ENCODE peak calls at places on chromosomes 6 and 20, in four cellular contexts. One of them, this sample, is unnamed.

GRCh38 chr6:138662474-138662873 is 111.1 kb upstream of the CCDC28A start:
- DNase-seq in Ammon's horn: no peak
- DNase-seq in T-helper 2 cell treated with Interferon-gamma antibody and Interleukin-4, amounts not matched to agents 5 μg/mL and 100 μg/mL, for 36 hours: no peak
- DNase-seq in ACHN: no peak
- DNase-seq in this sample: no peak

GRCh38 chr6:42514746-42515145 is 49.1 kb upstream of the UBR2 start:
- DNase-seq in Ammon's horn: peak; percentile 22
- DNase-seq in ACHN: no peak
- DNase-seq in T-helper 2 cell treated with Interferon-gamma antibody and Interleukin-4, amounts not matched to agents 5 μg/mL and 100 μg/mL, for 36 hours: no peak
- DNase-seq in this sample: no peak

GRCh38 chr20:45354423-45355208 is 6.4 kb upstream of the SDC4 start:
- DNase-seq in T-helper 2 cell treated with Interferon-gamma antibody and Interleukin-4, amounts not matched to agents 5 μg/mL and 100 μg/mL, for 36 hours: peak; percentile 71
- DNase-seq in ACHN: no peak
- DNase-seq in Ammon's horn: no peak
- DNase-seq in this sample: no peak

GRCh38 chr6:133802861-133803260 is 86.1 kb upstream of the TCF21 start:
- DNase-seq in Ammon's horn: no peak
- DNase-seq in T-helper 2 cell treated with Interferon-gamma antibody and Interleukin-4, amounts not matched to agents 5 μg/mL and 100 μg/mL, for 36 hours: no peak
- DNase-seq in ACHN: no peak
- DNase-seq in this sample: no peak

GRCh38 chr20:20791664-20792568 is 79.5 kb upstream of the RALGAPA2 start:
- DNase-seq in ACHN: no peak
- DNase-seq in T-helper 2 cell treated with Interferon-gamma antibody and Interleukin-4, amounts not matched to agents 5 μg/mL and 100 μg/mL, for 36 hours: no peak
- DNase-seq in Ammon's horn: no peak
- DNase-seq in this sample: no peak

GRCh38 chr6:49915035-49915434 is 48.7 kb upstream of the CRISP1 start:
- DNase-seq in ACHN: no peak
- DNase-seq in Ammon's horn: peak; percentile 4
- DNase-seq in T-helper 2 cell treated with Interferon-gamma antibody and Interleukin-4, amounts not matched to agents 5 μg/mL and 100 μg/mL, for 36 hours: no peak
- DNase-seq in this sample: no peak

GRCh38 chr6:85449818-85450577 is at the start of gene NT5E:
- DNase-seq in ACHN: peak; percentile 82
- DNase-seq in T-helper 2 cell treated with Interferon-gamma antibody and Interleukin-4, amounts not matched to agents 5 μg/mL and 100 μg/mL, for 36 hours: peak; percentile 65
- DNase-seq in Ammon's horn: peak; percentile 58
- DNase-seq in this sample: peak; percentile 52

GRCh38 chr6:3259491-3259958 is 778 bp downstream of the PSMG4 start:
- DNase-seq in ACHN: peak; percentile 25
- DNase-seq in T-helper 2 cell treated with Interferon-gamma antibody and Interleukin-4, amounts not matched to agents 5 μg/mL and 100 μg/mL, for 36 hours: peak; percentile 21
- DNase-seq in Ammon's horn: peak; percentile 69
- DNase-seq in this sample: no peak

GRCh38 chr6:47922391-47922790 is 140.6 kb downstream of the OPN5 start:
- DNase-seq in Ammon's horn: peak; percentile 83
- DNase-seq in T-helper 2 cell treated with Interferon-gamma antibody and Interleukin-4, amounts not matched to agents 5 μg/mL and 100 μg/mL, for 36 hours: no peak
- DNase-seq in ACHN: no peak
- DNase-seq in this sample: no peak

GRCh38 chr20:44319880-44320422 is 8.9 kb upstream of the FITM2 start:
- DNase-seq in T-helper 2 cell treated with Interferon-gamma antibody and Interleukin-4, amounts not matched to agents 5 μg/mL and 100 μg/mL, for 36 hours: no peak
- DNase-seq in ACHN: no peak
- DNase-seq in Ammon's horn: no peak
- DNase-seq in this sample: no peak

GRCh38 chr20:50575869-50576720 is 65.9 kb downstream of the PTPN1 start:
- DNase-seq in ACHN: peak; percentile 52
- DNase-seq in T-helper 2 cell treated with Interferon-gamma antibody and Interleukin-4, amounts not matched to agents 5 μg/mL and 100 μg/mL, for 36 hours: peak; percentile 53
- DNase-seq in Ammon's horn: peak; percentile 81
- DNase-seq in this sample: peak; percentile 57

GRCh38 chr6:88166493-88166900 is 350 bp upstream of the CNR1 start:
- DNase-seq in Ammon's horn: no peak
- DNase-seq in ACHN: no peak
- DNase-seq in T-helper 2 cell treated with Interferon-gamma antibody and Interleukin-4, amounts not matched to agents 5 μg/mL and 100 μg/mL, for 36 hours: no peak
- DNase-seq in this sample: no peak

GRCh38 chr20:40255368-40255767 is 433.7 kb downstream of the MAFB start:
- DNase-seq in ACHN: no peak
- DNase-seq in Ammon's horn: no peak
- DNase-seq in T-helper 2 cell treated with Interferon-gamma antibody and Interleukin-4, amounts not matched to agents 5 μg/mL and 100 μg/mL, for 36 hours: no peak
- DNase-seq in this sample: no peak

GRCh38 chr6:49892280-49892679 is 25.9 kb upstream of the CRISP1 start:
- DNase-seq in T-helper 2 cell treated with Interferon-gamma antibody and Interleukin-4, amounts not matched to agents 5 μg/mL and 100 μg/mL, for 36 hours: no peak
- DNase-seq in Ammon's horn: no peak
- DNase-seq in ACHN: no peak
- DNase-seq in this sample: no peak

GRCh38 chr6:116511424-116512131 is at the start of gene CALHM5:
- DNase-seq in Ammon's horn: peak; percentile 29
- DNase-seq in T-helper 2 cell treated with Interferon-gamma antibody and Interleukin-4, amounts not matched to agents 5 μg/mL and 100 μg/mL, for 36 hours: no peak
- DNase-seq in ACHN: peak; percentile 74
- DNase-seq in this sample: peak; percentile 48

GRCh38 chr6:41733707-41734665 is 1.4 kb downstream of the TFEB start:
- DNase-seq in ACHN: peak; percentile 83
- DNase-seq in T-helper 2 cell treated with Interferon-gamma antibody and Interleukin-4, amounts not matched to agents 5 μg/mL and 100 μg/mL, for 36 hours: peak; percentile 64
- DNase-seq in Ammon's horn: peak; percentile 92
- DNase-seq in this sample: no peak

GRCh38 chr6:6699741-6700367 is 111.3 kb downstream of the LY86 start:
- DNase-seq in ACHN: peak; percentile 65
- DNase-seq in T-helper 2 cell treated with Interferon-gamma antibody and Interleukin-4, amounts not matched to agents 5 μg/mL and 100 μg/mL, for 36 hours: no peak
- DNase-seq in Ammon's horn: peak; percentile 73
- DNase-seq in this sample: peak; percentile 52

GRCh38 chr6:158233214-158233795 is 65.2 kb downstream of the GTF2H5 start:
- DNase-seq in ACHN: no peak
- DNase-seq in Ammon's horn: peak; percentile 21
- DNase-seq in T-helper 2 cell treated with Interferon-gamma antibody and Interleukin-4, amounts not matched to agents 5 μg/mL and 100 μg/mL, for 36 hours: no peak
- DNase-seq in this sample: no peak

GRCh38 chr6:14079433-14079832 is 38.1 kb upstream of the CD83 start:
- DNase-seq in ACHN: peak; percentile 12
- DNase-seq in T-helper 2 cell treated with Interferon-gamma antibody and Interleukin-4, amounts not matched to agents 5 μg/mL and 100 μg/mL, for 36 hours: peak; percentile 59
- DNase-seq in Ammon's horn: peak; percentile 11
- DNase-seq in this sample: no peak

GRCh38 chr6:112286010-112286409 is 31.6 kb upstream of the LAMA4 start:
- DNase-seq in Ammon's horn: no peak
- DNase-seq in T-helper 2 cell treated with Interferon-gamma antibody and Interleukin-4, amounts not matched to agents 5 μg/mL and 100 μg/mL, for 36 hours: peak; percentile 77
- DNase-seq in ACHN: no peak
- DNase-seq in this sample: no peak

GRCh38 chr6:43369174-43370002 is at the start of gene ZNF318:
- DNase-seq in Ammon's horn: peak; percentile 97
- DNase-seq in ACHN: peak; percentile 96
- DNase-seq in T-helper 2 cell treated with Interferon-gamma antibody and Interleukin-4, amounts not matched to agents 5 μg/mL and 100 μg/mL, for 36 hours: peak; percentile 94
- DNase-seq in this sample: peak; percentile 91

GRCh38 chr6:51996296-51996947 is 91.0 kb downstream of the PKHD1 start:
- DNase-seq in ACHN: no peak
- DNase-seq in Ammon's horn: no peak
- DNase-seq in T-helper 2 cell treated with Interferon-gamma antibody and Interleukin-4, amounts not matched to agents 5 μg/mL and 100 μg/mL, for 36 hours: no peak
- DNase-seq in this sample: no peak

GRCh38 chr6:14804444-14805210 is 441.2 kb upstream of the JARID2 start:
- DNase-seq in ACHN: no peak
- DNase-seq in T-helper 2 cell treated with Interferon-gamma antibody and Interleukin-4, amounts not matched to agents 5 μg/mL and 100 μg/mL, for 36 hours: no peak
- DNase-seq in Ammon's horn: peak; percentile 88
- DNase-seq in this sample: no peak

GRCh38 chr20:58630063-58630462 is 21.0 kb upstream of the STX16 start:
- DNase-seq in T-helper 2 cell treated with Interferon-gamma antibody and Interleukin-4, amounts not matched to agents 5 μg/mL and 100 μg/mL, for 36 hours: no peak
- DNase-seq in ACHN: peak; percentile 16
- DNase-seq in Ammon's horn: no peak
- DNase-seq in this sample: no peak

GRCh38 chr6:125949069-125949468 is 7.5 kb upstream of the HINT3 start:
- DNase-seq in ACHN: no peak
- DNase-seq in Ammon's horn: no peak
- DNase-seq in T-helper 2 cell treated with Interferon-gamma antibody and Interleukin-4, amounts not matched to agents 5 μg/mL and 100 μg/mL, for 36 hours: no peak
- DNase-seq in this sample: no peak

GRCh38 chr20:3156811-3157619 is 2.6 kb downstream of the FASTKD5 start:
- DNase-seq in ACHN: no peak
- DNase-seq in Ammon's horn: no peak
- DNase-seq in T-helper 2 cell treated with Interferon-gamma antibody and Interleukin-4, amounts not matched to agents 5 μg/mL and 100 μg/mL, for 36 hours: peak; percentile 13
- DNase-seq in this sample: no peak

GRCh38 chr6:5073992-5074391 is 11.1 kb upstream of the PPP1R3G start:
- DNase-seq in ACHN: no peak
- DNase-seq in Ammon's horn: no peak
- DNase-seq in T-helper 2 cell treated with Interferon-gamma antibody and Interleukin-4, amounts not matched to agents 5 μg/mL and 100 μg/mL, for 36 hours: no peak
- DNase-seq in this sample: no peak

GRCh38 chr6:77492529-77492928 is 29.2 kb upstream of the HTR1B start:
- DNase-seq in ACHN: no peak
- DNase-seq in T-helper 2 cell treated with Interferon-gamma antibody and Interleukin-4, amounts not matched to agents 5 μg/mL and 100 μg/mL, for 36 hours: no peak
- DNase-seq in Ammon's horn: no peak
- DNase-seq in this sample: no peak

GRCh38 chr6:168496139-168496840 is 55.3 kb downstream of the SMOC2 start:
- DNase-seq in T-helper 2 cell treated with Interferon-gamma antibody and Interleukin-4, amounts not matched to agents 5 μg/mL and 100 μg/mL, for 36 hours: no peak
- DNase-seq in Ammon's horn: no peak
- DNase-seq in ACHN: no peak
- DNase-seq in this sample: no peak

GRCh38 chr20:57413990-57414389 is 22.8 kb downstream of the RBM38 start:
- DNase-seq in Ammon's horn: no peak
- DNase-seq in T-helper 2 cell treated with Interferon-gamma antibody and Interleukin-4, amounts not matched to agents 5 μg/mL and 100 μg/mL, for 36 hours: no peak
- DNase-seq in ACHN: no peak
- DNase-seq in this sample: no peak

GRCh38 chr6:19749722-19750121 is 87.4 kb upstream of the ID4 start:
- DNase-seq in T-helper 2 cell treated with Interferon-gamma antibody and Interleukin-4, amounts not matched to agents 5 μg/mL and 100 μg/mL, for 36 hours: no peak
- DNase-seq in Ammon's horn: no peak
- DNase-seq in ACHN: no peak
- DNase-seq in this sample: no peak

GRCh38 chr20:32482251-32483220 is 102.6 kb downstream of the NOL4L start:
- DNase-seq in ACHN: peak; percentile 30
- DNase-seq in T-helper 2 cell treated with Interferon-gamma antibody and Interleukin-4, amounts not matched to agents 5 μg/mL and 100 μg/mL, for 36 hours: peak; percentile 24
- DNase-seq in Ammon's horn: no peak
- DNase-seq in this sample: no peak

GRCh38 chr20:4797275-4797674 is 75.6 kb downstream of the PRND start:
- DNase-seq in T-helper 2 cell treated with Interferon-gamma antibody and Interleukin-4, amounts not matched to agents 5 μg/mL and 100 μg/mL, for 36 hours: no peak
- DNase-seq in Ammon's horn: no peak
- DNase-seq in ACHN: no peak
- DNase-seq in this sample: no peak

GRCh38 chr6:71887006-71887743 is 825 bp downstream of the RIMS1 start:
- DNase-seq in T-helper 2 cell treated with Interferon-gamma antibody and Interleukin-4, amounts not matched to agents 5 μg/mL and 100 μg/mL, for 36 hours: no peak
- DNase-seq in Ammon's horn: peak; percentile 2
- DNase-seq in ACHN: no peak
- DNase-seq in this sample: no peak